ENCODE peak calls at places on chromosomes 11 and 22, in four cellular contexts. One of them, this sample, is unnamed.

GRCh38 chr11:8813658-8814057 is 97.3 kb upstream of the AKIP1 start:
- DNase-seq in IMR-90: peak; percentile 89
- DNase-seq in GM12891: peak; percentile 70
- DNase-seq in HCT116: peak; percentile 73
- DNase-seq in this sample: peak; percentile 93

GRCh38 chr22:19430890-19431541 is 517 bp downstream of the HIRA start:
- DNase-seq in IMR-90: peak; percentile 19
- DNase-seq in GM12891: no peak
- DNase-seq in HCT116: no peak
- DNase-seq in this sample: no peak

GRCh38 chr11:122248939-122249338 is 132.9 kb upstream of the BLID start:
- DNase-seq in HCT116: no peak
- DNase-seq in GM12891: no peak
- DNase-seq in IMR-90: peak; percentile 40
- DNase-seq in this sample: no peak

GRCh38 chr11:134118016-134118415 is 49.1 kb downstream of the JAM3 start:
- DNase-seq in HCT116: no peak
- DNase-seq in GM12891: no peak
- DNase-seq in IMR-90: no peak
- DNase-seq in this sample: no peak

GRCh38 chr11:16924826-16925494 is 89.3 kb downstream of the PLEKHA7 start:
- DNase-seq in IMR-90: no peak
- DNase-seq in HCT116: peak; percentile 78
- DNase-seq in GM12891: peak; percentile 30
- DNase-seq in this sample: peak; percentile 34

GRCh38 chr11:33658195-33658900 is 42.3 kb downstream of the C11orf91 start:
- DNase-seq in IMR-90: no peak
- DNase-seq in GM12891: no peak
- DNase-seq in HCT116: no peak
- DNase-seq in this sample: no peak

GRCh38 chr22:20438066-20438677 is 547 bp upstream of the SCARF2 start:
- DNase-seq in GM12891: no peak
- DNase-seq in IMR-90: peak; percentile 45
- DNase-seq in HCT116: no peak
- DNase-seq in this sample: no peak

GRCh38 chr11:20342347-20343279 is 20.9 kb upstream of the HTATIP2 start:
- DNase-seq in GM12891: no peak
- DNase-seq in IMR-90: no peak
- DNase-seq in HCT116: no peak
- DNase-seq in this sample: no peak

GRCh38 chr22:43878079-43878795 is 13.6 kb downstream of the PNPLA5 start:
- DNase-seq in GM12891: no peak
- DNase-seq in IMR-90: peak; percentile 21
- DNase-seq in HCT116: no peak
- DNase-seq in this sample: no peak

GRCh38 chr11:101912823-101913284 is 2.0 kb upstream of the CEP126 start:
- DNase-seq in GM12891: no peak
- DNase-seq in IMR-90: peak; percentile 67
- DNase-seq in HCT116: no peak
- DNase-seq in this sample: no peak

GRCh38 chr11:67372993-67373915 is at the start of gene CLCF1:
- DNase-seq in IMR-90: peak; percentile 81
- DNase-seq in GM12891: no peak
- DNase-seq in HCT116: no peak
- DNase-seq in this sample: no peak

GRCh38 chr11:68460741-68461283 is at the start of gene PPP6R3:
- DNase-seq in HCT116: no peak
- DNase-seq in GM12891: no peak
- DNase-seq in IMR-90: no peak
- DNase-seq in this sample: no peak

GRCh38 chr11:15852179-15852578 is 504.2 kb downstream of the SOX6 start:
- DNase-seq in IMR-90: peak; percentile 35
- DNase-seq in HCT116: peak; percentile 19
- DNase-seq in GM12891: no peak
- DNase-seq in this sample: no peak

GRCh38 chr22:33829549-33830280 is 90.6 kb downstream of the LARGE1 start:
- DNase-seq in HCT116: no peak
- DNase-seq in IMR-90: no peak
- DNase-seq in GM12891: no peak
- DNase-seq in this sample: no peak

GRCh38 chr11:75793966-75794365 is 21.0 kb upstream of the UVRAG start:
- DNase-seq in HCT116: no peak
- DNase-seq in GM12891: no peak
- DNase-seq in IMR-90: no peak
- DNase-seq in this sample: no peak

GRCh38 chr22:24187731-24188644 is 6.7 kb downstream of the SUSD2 start:
- DNase-seq in IMR-90: no peak
- DNase-seq in HCT116: no peak
- DNase-seq in GM12891: peak; percentile 10
- DNase-seq in this sample: no peak

GRCh38 chr11:93444671-93445073 is 98.5 kb downstream of the SMCO4 start:
- DNase-seq in IMR-90: peak; percentile 2
- DNase-seq in HCT116: no peak
- DNase-seq in GM12891: no peak
- DNase-seq in this sample: no peak

GRCh38 chr22:46652930-46653331 is 32.7 kb downstream of the GRAMD4 start:
- DNase-seq in IMR-90: peak; percentile 35
- DNase-seq in HCT116: no peak
- DNase-seq in GM12891: no peak
- DNase-seq in this sample: no peak

GRCh38 chr11:66479741-66480115 is 506 bp upstream of the DPP3 start:
- DNase-seq in HCT116: no peak
- DNase-seq in GM12891: no peak
- DNase-seq in IMR-90: no peak
- DNase-seq in this sample: peak; percentile 89

GRCh38 chr22:40237788-40238424 is 60.2 kb downstream of the TNRC6B start:
- DNase-seq in IMR-90: no peak
- DNase-seq in HCT116: no peak
- DNase-seq in GM12891: no peak
- DNase-seq in this sample: no peak

GRCh38 chr11:113579292-113579940 is 104.2 kb upstream of the DRD2 start:
- DNase-seq in IMR-90: no peak
- DNase-seq in HCT116: no peak
- DNase-seq in GM12891: no peak
- DNase-seq in this sample: no peak

GRCh38 chr11:119779195-119780071 is 50.4 kb upstream of the NECTIN1 start:
- DNase-seq in HCT116: no peak
- DNase-seq in GM12891: no peak
- DNase-seq in IMR-90: no peak
- DNase-seq in this sample: no peak

GRCh38 chr11:65917077-65917433 is 1.8 kb downstream of the C11orf68 start:
- DNase-seq in IMR-90: no peak
- DNase-seq in HCT116: no peak
- DNase-seq in GM12891: no peak
- DNase-seq in this sample: no peak

GRCh38 chr11:104011031-104011430 is 25.4 kb upstream of the DDI1 start:
- DNase-seq in HCT116: no peak
- DNase-seq in IMR-90: peak; percentile 31
- DNase-seq in GM12891: no peak
- DNase-seq in this sample: no peak

GRCh38 chr11:27300974-27301373 is 62.0 kb downstream of the CCDC34 start:
- DNase-seq in HCT116: no peak
- DNase-seq in GM12891: no peak
- DNase-seq in IMR-90: no peak
- DNase-seq in this sample: no peak

GRCh38 chr22:43279867-43280519 is 63.2 kb downstream of the SCUBE1 start:
- DNase-seq in IMR-90: no peak
- DNase-seq in GM12891: no peak
- DNase-seq in HCT116: no peak
- DNase-seq in this sample: no peak

GRCh38 chr11:97364047-97364446 is 974.2 kb downstream of the JRKL start:
- DNase-seq in HCT116: no peak
- DNase-seq in IMR-90: no peak
- DNase-seq in GM12891: no peak
- DNase-seq in this sample: no peak

GRCh38 chr22:31947296-31947695 is 3.0 kb downstream of the YWHAH start:
- DNase-seq in GM12891: no peak
- DNase-seq in IMR-90: no peak
- DNase-seq in HCT116: no peak
- DNase-seq in this sample: no peak

GRCh38 chr11:103806130-103806900 is 230.1 kb upstream of the DDI1 start:
- DNase-seq in GM12891: no peak
- DNase-seq in IMR-90: peak; percentile 93
- DNase-seq in HCT116: no peak
- DNase-seq in this sample: no peak

GRCh38 chr11:91239359-91239758 is 985.3 kb upstream of the FAT3 start:
- DNase-seq in IMR-90: no peak
- DNase-seq in GM12891: no peak
- DNase-seq in HCT116: no peak
- DNase-seq in this sample: no peak

GRCh38 chr11:45472713-45473317 is 186.7 kb upstream of the SYT13 start:
- DNase-seq in HCT116: no peak
- DNase-seq in IMR-90: no peak
- DNase-seq in GM12891: no peak
- DNase-seq in this sample: no peak

GRCh38 chr11:70026012-70026411 is 52.1 kb upstream of the ANO1 start:
- DNase-seq in HCT116: no peak
- DNase-seq in IMR-90: no peak
- DNase-seq in GM12891: no peak
- DNase-seq in this sample: peak; percentile 13

GRCh38 chr11:69358398-69359080 is 64.6 kb downstream of the MYEOV start:
- DNase-seq in GM12891: no peak
- DNase-seq in HCT116: no peak
- DNase-seq in IMR-90: no peak
- DNase-seq in this sample: peak; percentile 64

GRCh38 chr11:65502852-65503603 is 4.2 kb downstream of the MALAT1 start:
- DNase-seq in IMR-90: peak; percentile 64
- DNase-seq in HCT116: no peak
- DNase-seq in GM12891: no peak
- DNase-seq in this sample: no peak

GRCh38 chr11:100753144-100753543 is 66.1 kb downstream of the ARHGAP42 start:
- DNase-seq in GM12891: no peak
- DNase-seq in IMR-90: no peak
- DNase-seq in HCT116: no peak
- DNase-seq in this sample: no peak

GRCh38 chr11:47233989-47234668 is 14.5 kb downstream of the ACP2 start:
- DNase-seq in IMR-90: peak; percentile 67
- DNase-seq in GM12891: no peak
- DNase-seq in HCT116: no peak
- DNase-seq in this sample: peak; percentile 85

GRCh38 chr11:45022294-45023064 is 71.8 kb upstream of the TP53I11 start:
- DNase-seq in HCT116: no peak
- DNase-seq in IMR-90: peak; percentile 20
- DNase-seq in GM12891: no peak
- DNase-seq in this sample: no peak

GRCh38 chr11:113505541-113506375 is 30.6 kb upstream of the DRD2 start:
- DNase-seq in GM12891: no peak
- DNase-seq in HCT116: peak; percentile 22
- DNase-seq in IMR-90: peak; percentile 36
- DNase-seq in this sample: peak; percentile 18

GRCh38 chr11:77083553-77084245 is 16.9 kb downstream of the CAPN5 start:
- DNase-seq in GM12891: no peak
- DNase-seq in HCT116: no peak
- DNase-seq in IMR-90: no peak
- DNase-seq in this sample: no peak
- TF ChIP-seq POLR2A in GM12891: no peak
- TF ChIP-seq POLR2A in HCT116: no peak
- TF ChIP-seq POLR2A in IMR-90: no peak
- TF ChIP-seq POLR2A in this sample: no peak

GRCh38 chr22:26701323-26701722 is 43.9 kb downstream of the MIAT start:
- DNase-seq in GM12891: no peak
- DNase-seq in IMR-90: no peak
- DNase-seq in HCT116: no peak
- DNase-seq in this sample: no peak
- TF ChIP-seq POLR2A in GM12891: no peak
- TF ChIP-seq POLR2A in IMR-90: no peak
- TF ChIP-seq POLR2A in HCT116: no peak
- TF ChIP-seq POLR2A in this sample: no peak

DNA sequence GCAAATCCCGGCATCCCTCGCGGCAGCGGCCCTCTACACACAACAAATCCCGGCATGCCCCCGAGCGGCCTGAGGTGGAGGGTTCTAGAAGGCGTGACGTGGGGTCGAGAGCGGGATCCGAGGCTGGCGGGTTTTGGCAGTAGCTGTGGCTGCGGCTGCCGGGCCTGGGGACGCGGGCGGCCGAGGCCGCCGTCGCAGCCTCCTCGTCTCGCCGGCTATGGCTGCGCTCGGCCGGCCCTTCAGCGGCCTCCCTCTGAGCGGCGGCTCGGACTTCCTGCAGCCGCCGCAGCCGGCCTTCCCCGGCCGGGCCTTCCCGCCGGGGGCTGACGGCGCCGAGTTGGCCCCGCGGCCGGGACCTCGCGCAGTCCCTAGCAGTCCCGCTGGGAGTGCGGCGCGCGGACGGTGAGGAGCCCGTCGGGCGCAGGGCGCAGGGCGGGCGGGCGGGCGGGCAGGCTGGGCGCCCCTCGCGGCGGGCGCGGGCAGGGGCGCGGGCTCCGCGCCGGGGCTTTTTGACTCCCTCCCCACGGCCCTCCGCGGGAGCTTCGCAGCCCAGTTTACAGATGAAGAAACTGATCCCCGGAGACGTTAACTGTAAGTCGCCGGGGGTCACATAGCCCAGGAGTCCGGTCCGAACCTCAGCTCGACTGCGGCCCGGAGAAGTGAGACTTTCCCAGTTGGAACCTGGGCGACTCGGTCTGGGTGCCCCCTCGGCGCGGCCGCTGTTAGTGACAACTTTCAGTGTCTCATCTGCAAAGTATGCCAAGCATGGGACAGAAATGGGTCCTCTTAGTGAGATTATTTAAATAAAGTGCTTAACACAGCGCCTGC is at the start of gene CCDC117:
- DNase-seq in HCT116: peak; percentile 89
- DNase-seq in GM12891: peak; percentile 95
- DNase-seq in IMR-90: peak; percentile 95
- DNase-seq in this sample: peak; percentile 99
- TF ChIP-seq POLR2A in HCT116: peak; percentile 79
- TF ChIP-seq POLR2A in GM12891: peak; percentile 76
- TF ChIP-seq POLR2A in IMR-90: peak; percentile 71
- TF ChIP-seq POLR2A in this sample: no peak

DNA sequence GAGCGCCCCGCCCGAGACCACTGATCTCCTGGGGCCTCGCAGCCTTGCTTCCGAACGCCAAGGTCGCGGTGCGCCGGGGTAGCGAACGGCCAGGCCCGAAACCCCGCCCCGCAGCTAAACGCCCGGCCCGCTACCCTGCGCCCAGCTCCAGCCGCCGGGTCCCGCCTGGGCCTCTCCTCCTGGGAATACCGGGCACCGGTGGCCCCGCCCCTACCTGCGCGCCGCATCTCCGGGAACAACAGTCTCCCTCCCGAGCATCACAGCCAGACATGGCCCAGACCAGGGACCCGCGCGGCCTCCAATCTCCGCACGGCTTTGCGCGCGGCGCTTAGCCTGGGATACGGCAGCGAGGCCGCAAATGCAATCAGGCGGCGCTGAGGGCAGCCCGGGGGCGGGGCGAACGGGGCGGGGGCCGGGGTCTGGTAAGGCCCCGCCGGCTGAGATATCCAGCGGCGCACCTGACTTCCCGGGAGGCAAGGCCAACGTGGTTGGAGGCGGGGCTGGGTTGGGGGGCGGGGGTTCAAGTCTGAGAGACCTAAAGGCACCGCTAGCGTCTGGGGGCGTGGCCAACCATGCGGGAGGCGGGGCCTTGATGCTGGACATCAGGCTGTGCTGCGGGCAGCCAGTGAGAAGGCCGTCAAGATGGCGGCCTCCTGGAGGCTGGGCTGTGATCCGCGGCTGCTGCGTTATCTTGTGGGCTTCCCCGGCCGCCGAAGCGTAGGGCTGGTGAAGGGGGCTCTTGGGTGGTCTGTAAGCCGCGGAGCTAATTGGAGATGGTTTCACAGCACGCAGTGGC is at the start of the genes APIP and PDHX:
- DNase-seq in IMR-90: peak; percentile 99
- DNase-seq in HCT116: peak; percentile 98
- DNase-seq in GM12891: peak; percentile 94
- DNase-seq in this sample: peak; percentile 96
- TF ChIP-seq POLR2A in IMR-90: peak; percentile 98
- TF ChIP-seq POLR2A in HCT116: peak; percentile 55
- TF ChIP-seq POLR2A in GM12891: peak; percentile 98
- TF ChIP-seq POLR2A in this sample: no peak